ENCODE peak calls at places on chromosomes 5 and 9, in six cellular contexts. B, E, D, G, U and V are unnamed samples.

GRCh38 chr5:107576736-107577440 is 93.8 kb downstream of the EFNA5 start:
- DNase-seq in B (no peak), E (no peak), D (no peak), G (no peak), U (no peak), V (no peak)

GRCh38 chr5:16570121-16570815 is 46.5 kb downstream of the RETREG1 start:
- DNase-seq in B (no peak), E (no peak), D (no peak), G (no peak), U (no peak), V (no peak)

GRCh38 chr5:124812771-124813358 is 66.4 kb upstream of the ZNF608 start:
- DNase-seq in B (no peak), E (no peak), D (no peak), G (no peak), U (no peak), V (no peak)

GRCh38 chr5:68730220-68731010 is 363.4 kb upstream of the SLC30A5 start:
- DNase-seq in B (no peak), E (no peak), D (no peak), G (peak), U (no peak), V (no peak)

GRCh38 chr9:125997510-125997823 is 250.3 kb downstream of the PBX3 start:
- DNase-seq in B (no peak), E (no peak), D (peak), G (no peak), U (no peak), V (no peak)

GRCh38 chr5:96595300-96596090 is 66.7 kb upstream of the CAST start:
- DNase-seq in B (no peak), E (peak), D (no peak), G (no peak), U (no peak), V (no peak)

GRCh38 chr5:169151051-169151805 is 149.7 kb downstream of the SLIT3 start:
- DNase-seq in B (no peak), E (peak), D (no peak), G (no peak), U (no peak), V (no peak)

GRCh38 chr9:3848445-3849114 is 322.8 kb upstream of the RFX3 start:
- DNase-seq in B (no peak), E (peak), D (no peak), G (no peak), U (no peak), V (no peak)

GRCh38 chr9:108310202-108310601 is 545.6 kb downstream of the ACTL7B start:
- DNase-seq in B (no peak), E (no peak), D (no peak), G (no peak), U (no peak), V (no peak)

GRCh38 chr5:176181271-176181855 is 56.9 kb upstream of the SIMC1 start:
- DNase-seq in B (no peak), E (no peak), D (no peak), G (no peak), U (no peak), V (no peak)

GRCh38 chr9:100108572-100108971 is 9.5 kb downstream of the INVS start:
- DNase-seq in B (no peak), E (no peak), D (no peak), G (no peak), U (no peak), V (no peak)

GRCh38 chr5:173028811-173029327 is 27.3 kb upstream of the CREBRF start:
- DNase-seq in B (no peak), E (no peak), D (no peak), G (no peak), U (no peak), V (no peak)

GRCh38 chr9:134942421-134943119 is 24.9 kb upstream of the FCN1 start:
- DNase-seq in B (no peak), E (no peak), D (no peak), G (no peak), U (no peak), V (no peak)

GRCh38 chr5:181084631-181085195 is 44.6 kb downstream of the BTNL9 start:
- DNase-seq in B (no peak), E (peak), D (no peak), G (no peak), U (no peak), V (no peak)

GRCh38 chr9:5586391-5586802 is 42.5 kb upstream of the RIC1 start:
- DNase-seq in B (no peak), E (no peak), D (no peak), G (no peak), U (no peak), V (peak)

GRCh38 chr9:16203735-16204573 is 651.1 kb downstream of the CCDC171 start:
- DNase-seq in B (no peak), E (no peak), D (no peak), G (no peak), U (no peak), V (no peak)

GRCh38 chr5:149969181-149969950 is 8.8 kb downstream of the SLC26A2 start:
- DNase-seq in B (no peak), E (no peak), D (no peak), G (no peak), U (no peak), V (no peak)

GRCh38 chr5:168578006-168578405 is 1.2 kb downstream of the PANK3 start:
- DNase-seq in B (no peak), E (no peak), D (no peak), G (no peak), U (no peak), V (no peak)

GRCh38 chr5:173229381-173229959 is 5.5 kb downstream of the NKX2-5 start:
- DNase-seq in B (no peak), E (peak), D (no peak), G (no peak), U (no peak), V (no peak)

GRCh38 chr5:105503950-105504349 is 1941.4 kb upstream of the NUDT12 start:
- DNase-seq in B (no peak), E (no peak), D (no peak), G (no peak), U (no peak), V (no peak)

GRCh38 chr5:11157132-11157531 is 396.1 kb upstream of the DAP start:
- DNase-seq in B (no peak), E (no peak), D (no peak), G (no peak), U (no peak), V (no peak)

GRCh38 chr5:172266676-172267092 is 16.9 kb downstream of the UBTD2 start:
- DNase-seq in B (no peak), E (no peak), D (peak), G (no peak), U (no peak), V (no peak)

GRCh38 chr9:95249986-95250385 is 67.5 kb downstream of the FANCC start:
- DNase-seq in B (no peak), E (peak), D (peak), G (no peak), U (no peak), V (no peak)

GRCh38 chr5:38831909-38832308 is 13.9 kb upstream of the OSMR start:
- DNase-seq in B (no peak), E (peak), D (no peak), G (no peak), U (no peak), V (no peak)

GRCh38 chr9:129885018-129885669 is 49.9 kb downstream of the USP20 start:
- DNase-seq in B (peak), E (peak), D (peak), G (peak), U (no peak), V (no peak)

GRCh38 chr5:131635755-131636479 is 888 bp upstream of the RAPGEF6 start:
- DNase-seq in B (no peak), E (peak), D (no peak), G (no peak), U (no peak), V (no peak)

GRCh38 chr5:75052461-75053285 is at the start of gene GCNT4:
- DNase-seq in B (peak), E (peak), D (no peak), G (peak), U (peak), V (peak)

GRCh38 chr5:50553560-50553984 is 112.5 kb upstream of the EMB start:
- DNase-seq in B (no peak), E (no peak), D (no peak), G (no peak), U (no peak), V (no peak)

GRCh38 chr9:105828596-105829213 is 134.4 kb downstream of the TMEM38B start:
- DNase-seq in B (no peak), E (no peak), D (no peak), G (no peak), U (no peak), V (no peak)

GRCh38 chr9:95771556-95772280 is 103.8 kb upstream of the ERCC6L2 start:
- DNase-seq in B (no peak), E (no peak), D (no peak), G (no peak), U (no peak), V (no peak)

GRCh38 chr5:132386644-132387286 is 17.3 kb downstream of the SLC22A5 start:
- DNase-seq in B (peak), E (peak), D (peak), G (peak), U (peak), V (peak)

GRCh38 chr9:131635285-131635684 is 90.0 kb downstream of the PRRT1B start:
- DNase-seq in B (peak), E (peak), D (peak), G (no peak), U (peak), V (peak)

GRCh38 chr5:64622991-64623390 is 67.3 kb upstream of the SHISAL2B start:
- DNase-seq in B (no peak), E (no peak), D (no peak), G (no peak), U (no peak), V (no peak)

GRCh38 chr9:125484632-125485282 is 222.3 kb downstream of the MAPKAP1 start:
- DNase-seq in B (no peak), E (no peak), D (no peak), G (no peak), U (no peak), V (no peak)

GRCh38 chr9:84436386-84437114 is 96.0 kb upstream of the SLC28A3 start:
- DNase-seq in B (no peak), E (no peak), D (no peak), G (peak), U (no peak), V (no peak)

GRCh38 chr5:52580921-52581320 is 206.8 kb upstream of the ITGA1 start:
- DNase-seq in B (no peak), E (no peak), D (no peak), G (no peak), U (no peak), V (no peak)